ENCODE peak calls at places on chromosomes 6 and 20, in ten cellular contexts. H, K, F, P, D, Q, B, A, W and J are unnamed samples.

GRCh38 chr6:125858427-125859320 is 67.9 kb downstream of the NCOA7 start:
- DNase-seq in H (peak; percentile 45), K (peak; percentile 57), F (no peak), P (no peak), D (no peak), Q (peak; percentile 60), B (peak; percentile 49), A (peak; percentile 81), W (peak; percentile 43), J (peak; percentile 41)

GRCh38 chr6:36907781-36908180 is 22.0 kb downstream of the C6orf89 start:
- DNase-seq in H (no peak), K (no peak), F (no peak), P (peak; percentile 56), D (no peak), Q (no peak), B (peak; percentile 71), A (peak; percentile 16), W (peak; percentile 53), J (no peak)

GRCh38 chr20:17898548-17898994 is 70.0 kb downstream of the SNX5 start:
- DNase-seq in H (peak; percentile 44), K (no peak), F (no peak), P (peak; percentile 41), D (peak; percentile 66), Q (peak; percentile 57), B (peak; percentile 74), A (peak; percentile 77), W (peak; percentile 65), J (peak; percentile 77)

GRCh38 chr6:166365221-166365620 is 17.5 kb downstream of the MPC1 start:
- DNase-seq in H (no peak), K (no peak), F (no peak), P (no peak), D (no peak), Q (no peak), B (no peak), A (peak; percentile 66), W (no peak), J (no peak)

GRCh38 chr20:15236812-15237211 is 899.4 kb upstream of the FLRT3 start:
- DNase-seq in H (no peak), K (peak; percentile 29), F (no peak), P (no peak), D (no peak), Q (peak; percentile 42), B (no peak), A (peak; percentile 80), W (no peak), J (no peak)

GRCh38 chr6:141403827-141404226 is 728.9 kb upstream of the GJE1 start:
- DNase-seq in H (no peak), K (no peak), F (no peak), P (no peak), D (no peak), Q (peak; percentile 67), B (no peak), A (no peak), W (no peak), J (no peak)

GRCh38 chr6:67812693-67813092 is 822.4 kb upstream of the ADGRB3 start:
- DNase-seq in H (no peak), K (no peak), F (no peak), P (no peak), D (no peak), Q (no peak), B (no peak), A (no peak), W (no peak), J (no peak)

GRCh38 chr6:1239805-1240204 is 72.1 kb upstream of the FOXQ1 start:
- DNase-seq in H (no peak), K (no peak), F (no peak), P (no peak), D (no peak), Q (no peak), B (no peak), A (no peak), W (no peak), J (no peak)

GRCh38 chr6:53179961-53180651 is 31.5 kb upstream of the GCM1 start:
- DNase-seq in H (no peak), K (no peak), F (no peak), P (peak; percentile 25), D (no peak), Q (no peak), B (peak; percentile 56), A (peak; percentile 80), W (peak; percentile 46), J (no peak)

GRCh38 chr20:51631011-51631950 is 88.8 kb upstream of the NFATC2 start:
- DNase-seq in H (peak; percentile 97), K (peak; percentile 97), F (peak; percentile 86), P (peak; percentile 34), D (peak; percentile 82), Q (peak; percentile 93), B (peak; percentile 39), A (peak; percentile 91), W (peak; percentile 38), J (peak; percentile 27)

GRCh38 chr6:21856096-21856825 is 262.7 kb downstream of the SOX4 start:
- DNase-seq in H (peak; percentile 48), K (peak; percentile 38), F (no peak), P (no peak), D (no peak), Q (peak; percentile 38), B (no peak), A (peak; percentile 96), W (no peak), J (no peak)

DNA sequence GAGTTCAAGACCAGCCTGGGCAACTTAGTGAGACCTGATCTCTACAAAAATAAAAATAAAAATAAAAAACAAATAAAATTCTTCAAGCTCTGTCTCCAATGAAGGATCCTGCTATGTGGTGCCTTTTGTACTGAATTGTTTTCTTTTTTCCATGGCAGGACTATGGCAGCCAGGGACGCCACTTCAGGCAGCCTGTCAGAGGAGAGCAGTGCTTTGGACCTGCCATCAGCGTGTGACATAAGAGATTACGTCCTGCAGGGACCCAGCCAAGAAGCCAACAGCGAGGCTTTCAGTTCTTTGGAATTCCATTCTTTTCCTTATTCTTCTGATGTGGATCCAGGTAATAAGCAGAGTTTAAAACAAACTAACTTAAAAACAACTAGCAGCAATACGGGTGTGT is 22.5 kb downstream of the SHLD1 start:
- DNase-seq in H (no peak), K (no peak), F (no peak), P (no peak), D (no peak), Q (no peak), B (no peak), A (no peak), W (no peak), J (no peak)
- TF ChIP-seq CTCF in H (no peak), K (no peak), F (no peak), P (no peak), D (no peak), Q (no peak), B (no peak), A (no peak), W (no peak), J (no peak)

DNA sequence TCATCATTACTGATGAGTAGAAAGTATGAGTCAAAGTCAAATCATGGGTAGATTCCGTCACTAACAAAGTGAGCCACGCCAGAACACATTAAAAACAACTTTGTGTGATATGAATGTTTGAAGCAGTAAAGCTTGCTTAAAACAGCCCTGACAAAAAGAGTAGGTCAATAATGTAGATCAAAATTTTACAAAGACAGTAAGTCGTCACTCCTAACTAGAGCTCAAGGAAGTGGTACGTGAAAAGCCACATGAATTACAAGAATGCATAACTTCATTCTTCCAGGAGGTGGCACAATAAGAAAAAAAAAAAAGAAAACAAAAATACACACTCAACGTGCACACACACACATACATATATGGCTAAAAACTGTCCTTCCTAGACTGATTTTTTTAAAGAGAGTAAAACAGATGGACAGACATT is 69.9 kb downstream of the HACE1 start:
- DNase-seq in H (peak; percentile 10), K (peak; percentile 7), F (no peak), P (no peak), D (no peak), Q (peak; percentile 41), B (no peak), A (peak; percentile 43), W (no peak), J (no peak)
- TF ChIP-seq CTCF in H (peak; percentile 25), K (peak; percentile 26), F (peak; percentile 23), P (peak; percentile 35), D (peak; percentile 8), Q (no peak), B (peak; percentile 1), A (peak; percentile 37), W (no peak), J (no peak)

DNA sequence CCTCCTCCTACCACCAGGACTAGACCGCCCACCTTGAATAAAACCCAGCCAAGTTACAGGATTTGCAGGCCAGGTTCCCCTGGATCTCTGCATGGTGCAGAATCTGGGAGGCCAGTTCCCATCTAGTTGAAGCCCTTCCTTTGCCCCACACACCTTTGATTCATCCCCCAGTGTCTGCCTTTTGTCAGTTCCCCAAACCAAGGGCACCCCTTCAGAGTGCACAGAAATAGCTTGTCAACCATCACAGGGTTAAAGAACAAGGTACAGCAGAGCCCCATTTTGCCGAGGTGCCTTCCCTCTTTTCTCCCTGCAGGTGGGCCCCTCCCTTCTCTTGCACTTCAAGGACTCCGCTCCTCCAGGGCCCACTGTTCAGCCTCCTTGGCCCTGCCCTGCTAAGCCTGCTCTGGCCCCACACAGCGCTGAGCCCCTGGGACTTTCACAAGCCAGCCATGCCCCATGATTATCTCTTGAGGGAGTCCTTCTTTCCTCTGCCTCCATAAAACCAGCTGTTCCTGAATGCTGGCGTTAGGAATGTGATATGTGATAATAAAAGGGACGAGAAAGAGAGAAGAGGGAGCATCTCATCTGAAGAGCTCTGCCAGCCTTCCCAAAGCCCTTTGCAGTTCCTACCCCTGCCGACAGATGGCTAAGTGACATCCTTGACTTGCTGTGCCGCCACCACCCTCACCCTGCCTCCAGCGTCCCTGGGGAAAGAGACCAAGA is 280.3 kb downstream of the CDC5L start:
- DNase-seq in H (no peak), K (no peak), F (no peak), P (no peak), D (no peak), Q (no peak), B (no peak), A (no peak), W (no peak), J (no peak)
- TF ChIP-seq CTCF in H (peak; percentile 52), K (peak; percentile 65), F (peak; percentile 37), P (peak; percentile 58), D (peak; percentile 37), Q (peak; percentile 48), B (peak; percentile 14), A (peak; percentile 62), W (peak; percentile 63), J (no peak)

GRCh38 chr20:59428006-59428405 is 127.6 kb downstream of the EDN3 start:
- DNase-seq in H (no peak), K (no peak), F (no peak), P (no peak), D (no peak), Q (no peak), B (no peak), A (no peak), W (no peak), J (no peak)

GRCh38 chr20:59425572-59425971 is 125.2 kb downstream of the EDN3 start:
- DNase-seq in H (no peak), K (no peak), F (no peak), P (no peak), D (no peak), Q (no peak), B (no peak), A (no peak), W (no peak), J (no peak)

GRCh38 chr20:59431014-59431413 is 130.6 kb downstream of the EDN3 start:
- DNase-seq in H (no peak), K (no peak), F (no peak), P (no peak), D (no peak), Q (no peak), B (no peak), A (no peak), W (no peak), J (no peak)

GRCh38 chr20:59424976-59425375 is 124.6 kb downstream of the EDN3 start:
- DNase-seq in H (no peak), K (no peak), F (no peak), P (no peak), D (no peak), Q (no peak), B (no peak), A (no peak), W (no peak), J (no peak)

GRCh38 chr20:59428441-59429205 is 128.2 kb downstream of the EDN3 start:
- DNase-seq in H (no peak), K (no peak), F (no peak), P (no peak), D (no peak), Q (no peak), B (no peak), A (no peak), W (no peak), J (no peak)
- TF ChIP-seq CTCF in H (no peak), K (no peak), F (no peak), P (no peak), D (no peak), Q (no peak), B (no peak), A (no peak), W (no peak), J (no peak)